ENCODE peak calls at places on chromosome 16, in seven cellular contexts. E is OCI-LY7; I is LoVo; C is stimulated activated CD8-positive, alpha-beta memory T cell treated with anti-CD3 and anti-CD28 coated beads, Interleukin-15, amount 100 ng/mL, for 24 hours; K is KG1; B is activated T-cell treated with anti-CD3 and anti-CD28 coated beads, Interleukin-2, amount 50 U/mL, for 72 hours; P is tibial nerve. W is an unnamed sample.

GRCh38 chr16:83807710-83808572 is at the start of gene HSBP1:
- DNase-seq in E (peak; percentile 96), P (peak; percentile 87), I (peak; percentile 94), C (peak; percentile 84), B (peak; percentile 95), K (peak; percentile 83), W (peak; percentile 99)

GRCh38 chr16:87387942-87388817 is 4.0 kb upstream of the MAP1LC3B start:
- DNase-seq in I (peak; percentile 98), E (peak; percentile 97), B (peak; percentile 87), P (peak; percentile 83), C (peak; percentile 41), K (peak; percentile 81), W (peak; percentile 97)

GRCh38 chr16:74901606-74902005 is 83.3 kb downstream of the WDR59 start:
- DNase-seq in B (no peak), K (no peak), I (no peak), E (no peak), P (no peak), C (no peak), W (no peak)

GRCh38 chr16:14424595-14424994 is 205.5 kb downstream of the PARN start:
- DNase-seq in P (no peak), B (no peak), E (no peak), K (no peak), C (no peak), I (no peak), W (no peak)

GRCh38 chr16:84726670-84727467 is 27.1 kb downstream of the USP10 start:
- DNase-seq in E (peak; percentile 54), K (peak; percentile 54), B (no peak), C (no peak), I (no peak), P (no peak), W (no peak)

GRCh38 chr16:84654998-84655397 is 6.7 kb downstream of the KLHL36 start:
- DNase-seq in I (no peak), E (no peak), P (no peak), C (no peak), B (no peak), K (no peak), W (no peak)

GRCh38 chr16:66389256-66390175 is 23.0 kb downstream of the CDH5 start:
- DNase-seq in K (no peak), I (no peak), E (no peak), P (no peak), C (no peak), B (no peak), W (peak; percentile 70)

GRCh38 chr16:50497592-50497991 is 50.6 kb upstream of the NKD1 start:
- DNase-seq in B (no peak), C (no peak), I (no peak), E (no peak), P (no peak), K (no peak), W (no peak)

GRCh38 chr16:70601576-70602575 is 44.5 kb upstream of the IL34 start:
- DNase-seq in E (no peak), K (no peak), C (no peak), P (no peak), I (no peak), B (no peak), W (no peak)

GRCh38 chr16:57725077-57725953 is 10.3 kb upstream of the KATNB1 start:
- DNase-seq in E (no peak), C (no peak), B (no peak), I (no peak), P (no peak), K (no peak), W (no peak)

GRCh38 chr16:72602499-72602898 is 430.5 kb upstream of the PMFBP1 start:
- DNase-seq in B (no peak), I (no peak), P (no peak), C (no peak), K (no peak), E (no peak), W (no peak)

GRCh38 chr16:52528393-52529080 is 18.4 kb downstream of the TOX3 start:
- DNase-seq in P (no peak), K (no peak), B (no peak), E (no peak), C (no peak), I (no peak), W (no peak)

GRCh38 chr16:2529961-2530628 is 1.1 kb downstream of the CEMP1 start:
- DNase-seq in I (no peak), P (no peak), C (no peak), K (no peak), B (no peak), E (no peak), W (no peak)